ENCODE peak calls at places on chromosomes 16 and 17, in four cellular contexts. One of them, this sample, is unnamed.

GRCh38 chr16:12780467-12780866 is 23.2 kb downstream of the CPPED1 start:
- DNase-seq in H1: no peak
- DNase-seq in HCT116: no peak
- DNase-seq in GM12878: no peak
- DNase-seq in this sample: no peak

GRCh38 chr17:16214190-16215001 is 938 bp downstream of the NCOR1 start:
- DNase-seq in H1: no peak
- DNase-seq in HCT116: no peak
- DNase-seq in GM12878: no peak
- DNase-seq in this sample: peak; percentile 1

GRCh38 chr17:74449306-74449705 is 17.1 kb upstream of the CD300A start:
- DNase-seq in H1: no peak
- DNase-seq in GM12878: no peak
- DNase-seq in HCT116: no peak
- DNase-seq in this sample: no peak

GRCh38 chr16:69166221-69166833 is 20.6 kb upstream of the SNTB2 start:
- DNase-seq in GM12878: no peak
- DNase-seq in HCT116: no peak
- DNase-seq in H1: no peak
- DNase-seq in this sample: no peak

GRCh38 chr16:67528222-67528869 is at the start of gene RIPOR1:
- DNase-seq in H1: no peak
- DNase-seq in GM12878: no peak
- DNase-seq in HCT116: no peak
- DNase-seq in this sample: peak; percentile 63

GRCh38 chr16:81745704-81746558 is 33.2 kb upstream of the PLCG2 start:
- DNase-seq in GM12878: no peak
- DNase-seq in HCT116: peak; percentile 42
- DNase-seq in H1: no peak
- DNase-seq in this sample: peak; percentile 66

GRCh38 chr17:50608700-50609375 is 25.8 kb upstream of the ABCC3 start:
- DNase-seq in HCT116: no peak
- DNase-seq in H1: no peak
- DNase-seq in GM12878: no peak
- DNase-seq in this sample: no peak

GRCh38 chr17:82127315-82127595 is 29.2 kb upstream of the FASN start:
- DNase-seq in HCT116: no peak
- DNase-seq in GM12878: no peak
- DNase-seq in H1: no peak
- DNase-seq in this sample: no peak

GRCh38 chr17:48502312-48502711 is 28.5 kb downstream of the HOXB1 start:
- DNase-seq in H1: no peak
- DNase-seq in HCT116: no peak
- DNase-seq in GM12878: no peak
- DNase-seq in this sample: no peak

GRCh38 chr16:57276596-57276995 is 7.9 kb downstream of the PLLP start:
- DNase-seq in H1: no peak
- DNase-seq in GM12878: no peak
- DNase-seq in HCT116: no peak
- DNase-seq in this sample: no peak

GRCh38 chr17:4914009-4914408 is 11.1 kb upstream of the CHRNE start:
- DNase-seq in H1: no peak
- DNase-seq in GM12878: no peak
- DNase-seq in HCT116: no peak
- DNase-seq in this sample: peak; percentile 32

GRCh38 chr17:51869387-51869786 is 289.1 kb downstream of the CA10 start:
- DNase-seq in H1: no peak
- DNase-seq in GM12878: no peak
- DNase-seq in HCT116: no peak
- DNase-seq in this sample: peak; percentile 36

GRCh38 chr17:45226620-45227019 is 4.9 kb downstream of the FMNL1 start:
- DNase-seq in GM12878: no peak
- DNase-seq in HCT116: no peak
- DNase-seq in H1: no peak
- DNase-seq in this sample: no peak

GRCh38 chr17:64037802-64038201 is 17.4 kb upstream of the ICAM2 start:
- DNase-seq in H1: no peak
- DNase-seq in HCT116: no peak
- DNase-seq in GM12878: no peak
- DNase-seq in this sample: no peak

GRCh38 chr17:58513391-58513912 is 986 bp downstream of the MTMR4 start:
- DNase-seq in HCT116: no peak
- DNase-seq in H1: no peak
- DNase-seq in GM12878: no peak
- DNase-seq in this sample: no peak

GRCh38 chr16:83803811-83804210 is 4.0 kb upstream of the HSBP1 start:
- DNase-seq in H1: no peak
- DNase-seq in HCT116: no peak
- DNase-seq in GM12878: no peak
- DNase-seq in this sample: peak; percentile 98

GRCh38 chr16:53098526-53099317 is 43.9 kb downstream of the CHD9 start:
- DNase-seq in HCT116: no peak
- DNase-seq in GM12878: peak; percentile 66
- DNase-seq in H1: no peak
- DNase-seq in this sample: no peak

GRCh38 chr17:32755045-32755805 is 121.7 kb downstream of the MYO1D start:
- DNase-seq in GM12878: no peak
- DNase-seq in H1: no peak
- DNase-seq in HCT116: peak; percentile 52
- DNase-seq in this sample: peak; percentile 71

GRCh38 chr16:79901522-79901921 is 301.0 kb upstream of the MAF start:
- DNase-seq in HCT116: no peak
- DNase-seq in GM12878: no peak
- DNase-seq in H1: no peak
- DNase-seq in this sample: no peak

GRCh38 chr17:13601776-13602551 is at the start of gene HS3ST3A1:
- DNase-seq in GM12878: no peak
- DNase-seq in H1: peak; percentile 73
- DNase-seq in HCT116: no peak
- DNase-seq in this sample: no peak

GRCh38 chr16:11052080-11052808 is 107.9 kb downstream of the CLEC16A start:
- DNase-seq in H1: no peak
- DNase-seq in HCT116: no peak
- DNase-seq in GM12878: peak; percentile 61
- DNase-seq in this sample: no peak

GRCh38 chr16:50368410-50369132 is at the start of gene BRD7:
- DNase-seq in H1: no peak
- DNase-seq in GM12878: no peak
- DNase-seq in HCT116: no peak
- DNase-seq in this sample: no peak

GRCh38 chr17:55348749-55349354 is 72.8 kb downstream of the MMD start:
- DNase-seq in H1: no peak
- DNase-seq in GM12878: no peak
- DNase-seq in HCT116: peak; percentile 42
- DNase-seq in this sample: peak; percentile 73

GRCh38 chr17:74522381-74523090 is 8.7 kb downstream of the CD300LB start:
- DNase-seq in H1: no peak
- DNase-seq in GM12878: no peak
- DNase-seq in HCT116: no peak
- DNase-seq in this sample: no peak

GRCh38 chr16:85286970-85287814 is 174.9 kb upstream of the CIBAR2 start:
- DNase-seq in GM12878: no peak
- DNase-seq in H1: no peak
- DNase-seq in HCT116: no peak
- DNase-seq in this sample: no peak

DNA sequence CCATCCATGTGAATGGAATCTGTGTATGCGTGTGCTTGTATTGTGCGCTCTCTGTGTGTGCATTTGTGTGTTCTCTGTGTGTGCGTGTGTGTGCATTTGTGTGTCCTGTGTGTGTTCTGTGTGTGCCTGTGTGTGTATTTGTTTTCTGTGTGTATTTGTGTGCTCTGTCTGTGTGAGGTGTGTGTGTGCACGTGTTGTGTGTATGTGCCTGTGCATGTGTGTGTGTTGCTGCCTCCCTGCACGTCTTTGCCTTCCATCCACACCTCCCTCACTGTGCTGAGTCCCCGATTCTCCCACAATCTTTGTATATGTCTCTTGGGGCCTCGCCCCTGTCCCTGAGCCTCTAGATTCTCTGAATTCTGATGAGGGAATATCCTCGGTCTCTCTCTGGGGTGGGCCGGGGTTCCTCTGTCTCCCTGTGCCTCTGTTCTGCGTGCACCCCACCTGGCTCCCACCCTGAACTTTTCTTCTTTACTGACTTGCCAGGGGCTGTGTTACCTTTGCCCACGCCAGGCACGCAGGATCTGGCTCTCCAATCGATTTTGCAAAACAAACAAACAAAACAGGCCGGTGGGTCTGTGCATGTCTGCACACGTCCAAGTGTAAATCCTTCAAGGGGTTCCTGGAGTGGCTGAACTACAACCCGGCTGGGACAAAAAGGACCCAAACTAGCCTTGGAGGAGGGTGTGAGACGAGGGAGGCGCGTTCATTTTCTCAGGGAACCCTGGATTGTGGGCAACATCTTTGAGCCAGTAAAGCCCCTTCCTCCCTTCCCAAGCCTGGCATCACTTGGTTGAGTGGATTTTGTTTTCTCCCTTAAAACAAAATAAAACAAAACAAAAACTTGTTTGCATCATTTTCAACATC is 8.1 kb upstream of the FOXF1 start:
- DNase-seq in GM12878: no peak
- DNase-seq in HCT116: no peak
- DNase-seq in H1: no peak
- DNase-seq in this sample: peak; percentile 39
- TF ChIP-seq JUND in GM12878: no peak
- TF ChIP-seq JUND in HCT116: no peak
- TF ChIP-seq JUND in H1: no peak
- TF ChIP-seq JUND in this sample: no peak

DNA sequence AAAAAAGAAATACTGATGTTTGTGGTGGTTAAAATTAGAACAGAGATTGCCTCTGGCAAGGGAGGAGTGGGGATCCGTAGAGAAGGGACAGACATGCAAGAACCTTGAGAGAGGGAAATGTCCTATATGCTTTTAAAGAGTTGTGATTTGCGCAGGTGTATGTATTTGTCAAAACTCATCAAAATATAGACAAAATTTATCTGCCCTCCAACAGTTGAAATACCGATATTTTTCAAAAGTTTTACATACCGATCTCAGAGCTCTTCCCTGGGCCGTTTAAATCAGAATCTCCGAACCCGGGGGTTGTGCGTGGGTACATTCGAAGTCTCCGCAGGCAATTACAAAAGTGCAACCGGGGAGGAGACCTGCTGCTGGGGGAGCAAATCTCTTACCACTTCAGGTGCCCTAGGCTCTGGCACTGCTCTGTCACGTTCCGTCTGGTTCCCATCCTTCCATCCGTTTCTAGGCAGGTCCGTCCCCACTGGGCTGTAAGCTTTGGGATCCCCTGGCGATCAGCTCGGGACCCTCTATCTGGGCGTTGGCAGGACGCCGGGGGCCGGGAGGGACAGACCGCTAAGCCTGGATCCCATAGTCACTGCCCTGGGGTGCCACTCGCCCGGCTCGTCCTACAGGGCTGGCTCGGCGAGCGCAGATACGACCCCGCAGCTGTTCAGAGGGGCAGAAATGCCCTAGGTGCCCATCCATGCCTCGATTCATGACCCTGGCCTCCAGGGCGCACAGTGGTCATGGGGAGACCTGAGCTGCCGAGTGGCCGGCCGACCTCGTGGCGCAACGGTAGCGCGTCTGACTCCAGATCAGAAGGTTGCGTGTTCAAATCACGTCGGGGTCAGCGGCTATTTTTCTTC is 4.2 kb downstream of the BORCS6 start:
- DNase-seq in H1: no peak
- DNase-seq in HCT116: no peak
- DNase-seq in GM12878: no peak
- DNase-seq in this sample: no peak
- TF ChIP-seq JUND in H1: no peak
- TF ChIP-seq JUND in HCT116: no peak
- TF ChIP-seq JUND in GM12878: no peak
- TF ChIP-seq JUND in this sample: no peak

GRCh38 chr17:77611791-77612466 is 346.6 kb upstream of the TNRC6C start:
- DNase-seq in H1: no peak
- DNase-seq in GM12878: no peak
- DNase-seq in HCT116: no peak
- DNase-seq in this sample: no peak

GRCh38 chr17:77613181-77613580 is 345.3 kb upstream of the TNRC6C start:
- DNase-seq in GM12878: no peak
- DNase-seq in HCT116: no peak
- DNase-seq in H1: no peak
- DNase-seq in this sample: no peak

GRCh38 chr17:77610518-77610893 is 348.0 kb upstream of the TNRC6C start:
- DNase-seq in H1: no peak
- DNase-seq in HCT116: no peak
- DNase-seq in GM12878: no peak
- DNase-seq in this sample: no peak

GRCh38 chr17:77609553-77610517 is 348.7 kb upstream of the TNRC6C start:
- DNase-seq in HCT116: no peak
- DNase-seq in H1: no peak
- DNase-seq in GM12878: peak; percentile 43
- DNase-seq in this sample: peak; percentile 24

DNA sequence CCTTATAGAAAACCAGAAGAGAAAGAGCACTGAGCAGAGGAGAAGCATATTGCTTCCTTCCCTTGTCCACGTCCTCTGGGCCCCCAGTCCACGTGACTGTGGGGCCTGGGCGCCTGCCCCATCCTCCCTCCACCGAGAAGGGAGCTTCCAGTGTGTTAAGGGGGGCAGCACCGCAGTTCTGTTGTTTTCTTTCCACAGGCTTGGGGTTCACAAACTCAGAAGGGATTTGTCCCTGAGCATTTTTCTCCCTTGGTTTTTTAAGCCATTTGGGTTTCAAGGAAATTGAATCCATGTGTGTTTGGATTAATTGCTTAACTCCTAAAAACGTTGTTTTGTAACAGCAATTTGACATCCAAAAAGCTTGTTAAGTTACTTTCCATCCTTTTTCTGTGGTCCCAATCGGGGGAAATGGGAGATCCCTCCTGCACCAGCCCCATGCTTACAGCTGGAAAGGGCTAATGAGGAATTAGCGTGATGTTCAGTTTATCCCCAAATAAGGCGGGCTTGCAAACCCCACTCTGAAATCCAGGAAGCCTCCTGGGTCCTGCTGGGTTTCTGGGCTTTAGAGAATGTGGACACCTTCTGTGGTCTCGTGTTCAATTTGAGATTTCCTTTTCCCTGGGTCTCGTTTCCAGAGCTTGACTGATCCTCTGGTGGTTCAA is 347.4 kb upstream of the TNRC6C start:
- DNase-seq in H1: no peak
- DNase-seq in GM12878: no peak
- DNase-seq in HCT116: no peak
- DNase-seq in this sample: no peak
- TF ChIP-seq JUND in H1: no peak
- TF ChIP-seq JUND in GM12878: no peak
- TF ChIP-seq JUND in HCT116: no peak
- TF ChIP-seq JUND in this sample: no peak

DNA sequence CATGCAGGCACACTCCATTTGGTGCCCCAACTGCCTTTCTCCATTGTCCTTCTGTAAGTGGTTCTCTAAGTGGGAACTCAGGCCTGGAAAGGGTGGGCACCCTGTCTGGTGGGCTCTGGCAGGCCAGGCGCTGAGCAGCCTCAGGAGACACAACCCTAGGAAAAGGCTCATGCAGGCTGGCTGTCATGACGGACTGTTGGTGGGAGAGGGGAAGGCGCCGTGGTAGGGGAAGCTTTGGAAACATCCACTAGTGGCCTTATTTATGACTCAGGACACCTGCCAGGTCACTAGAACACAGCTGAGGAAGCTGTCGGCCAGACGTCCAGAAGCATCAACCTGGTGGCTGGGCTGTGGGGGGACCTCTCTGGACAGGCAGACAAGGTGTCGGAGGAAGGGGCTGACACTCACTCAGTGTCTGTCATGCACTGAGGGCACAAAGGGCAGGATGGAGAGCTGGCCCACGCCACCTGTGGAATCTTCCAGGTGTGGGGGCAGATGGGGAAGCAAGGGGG is 216.0 kb downstream of the SEC14L1 start:
- DNase-seq in H1: no peak
- DNase-seq in GM12878: no peak
- DNase-seq in HCT116: no peak
- DNase-seq in this sample: peak; percentile 49
- TF ChIP-seq JUND in H1: no peak
- TF ChIP-seq JUND in GM12878: no peak
- TF ChIP-seq JUND in HCT116: no peak
- TF ChIP-seq JUND in this sample: no peak

This sample was measured in T47D.